ENCODE peak calls at places on chromosomes 13 and 19, in seven cellular contexts. V, G, A, C, Q, X and I are unnamed samples.

GRCh38 chr13:32408999-32409313 is 19.0 kb downstream of the N4BP2L1 start:
- DNase-seq in V (no peak), G (no peak), A (no peak), C (no peak), Q (no peak), X (no peak), I (no peak)

GRCh38 chr19:53868091-53868891 is 608 bp downstream of the MYADM start:
- DNase-seq in V (peak), G (peak), A (no peak), C (peak), Q (no peak), X (peak), I (no peak)

GRCh38 chr19:16342002-16342715 is 17.5 kb downstream of the KLF2 start:
- DNase-seq in V (no peak), G (no peak), A (no peak), C (no peak), Q (no peak), X (no peak), I (peak)

GRCh38 chr13:31073859-31074718 is 87.6 kb downstream of the HSPH1 start:
- DNase-seq in V (no peak), G (no peak), A (no peak), C (peak), Q (no peak), X (no peak), I (peak)

GRCh38 chr13:41352935-41353801 is 42.1 kb downstream of the NAA16 start:
- DNase-seq in V (peak), G (peak), A (no peak), C (peak), Q (peak), X (peak), I (peak)

GRCh38 chr19:57613941-57614743 is at the start of gene ZNF134:
- DNase-seq in V (peak), G (peak), A (peak), C (peak), Q (peak), X (peak), I (peak)

GRCh38 chr13:112943309-112944125 is 25.5 kb upstream of the MCF2L start:
- DNase-seq in V (peak), G (no peak), A (no peak), C (peak), Q (no peak), X (no peak), I (no peak)

GRCh38 chr19:31334849-31335624 is 14.2 kb downstream of the TSHZ3 start:
- DNase-seq in V (no peak), G (no peak), A (no peak), C (peak), Q (no peak), X (no peak), I (no peak)

GRCh38 chr19:916645-917322 is 349 bp upstream of the KISS1R start:
- DNase-seq in V (no peak), G (peak), A (no peak), C (no peak), Q (no peak), X (peak), I (no peak)

GRCh38 chr19:41412953-41413352 is 14.2 kb downstream of the B3GNT8 start:
- DNase-seq in V (no peak), G (no peak), A (no peak), C (no peak), Q (no peak), X (no peak), I (no peak)

GRCh38 chr19:41413947-41414346 is 13.2 kb downstream of the B3GNT8 start:
- DNase-seq in V (no peak), G (no peak), A (no peak), C (no peak), Q (no peak), X (no peak), I (no peak)

GRCh38 chr19:41411094-41411493 is 13.5 kb downstream of the BCKDHA start:
- DNase-seq in V (no peak), G (no peak), A (no peak), C (no peak), Q (no peak), X (no peak), I (no peak)

GRCh38 chr19:41410655-41411054 is 13.0 kb downstream of the BCKDHA start:
- DNase-seq in V (no peak), G (no peak), A (no peak), C (no peak), Q (no peak), X (no peak), I (no peak)

DNA sequence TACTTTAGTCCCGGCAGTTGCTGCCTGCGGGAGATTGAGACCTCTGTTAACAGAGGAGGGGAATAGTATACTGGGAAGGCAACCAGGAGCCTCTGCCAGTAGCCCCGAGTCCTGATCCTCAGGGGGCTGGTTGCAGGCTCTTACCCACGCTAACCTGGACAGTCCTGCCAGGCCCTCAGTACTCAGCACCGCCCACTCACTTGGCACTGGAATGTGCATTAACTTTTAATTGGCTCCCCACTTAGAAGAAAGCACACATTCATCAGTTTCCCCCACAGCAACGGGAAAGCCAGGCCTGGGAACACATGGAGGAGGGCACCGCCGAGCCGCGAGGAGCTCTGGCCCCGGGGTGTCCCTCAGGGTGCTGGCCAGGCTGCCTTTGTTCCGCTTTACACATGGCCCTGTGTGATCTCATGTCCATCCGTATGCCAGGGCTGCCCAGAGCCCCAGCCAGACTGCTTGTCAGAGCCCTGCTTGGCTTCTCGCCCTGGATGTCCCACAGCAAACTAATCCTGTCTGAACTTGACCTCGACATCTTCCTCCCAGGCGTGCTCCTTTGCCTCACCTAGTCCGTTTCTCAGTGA is 14.2 kb downstream of the BCKDHA start:
- DNase-seq in V (no peak), G (no peak), A (no peak), C (no peak), Q (no peak), X (no peak), I (no peak)
- TF ChIP-seq CEBPB in V (no peak), G (no peak), A (no peak), C (no peak), Q (no peak), X (no peak), I (no peak)

DNA sequence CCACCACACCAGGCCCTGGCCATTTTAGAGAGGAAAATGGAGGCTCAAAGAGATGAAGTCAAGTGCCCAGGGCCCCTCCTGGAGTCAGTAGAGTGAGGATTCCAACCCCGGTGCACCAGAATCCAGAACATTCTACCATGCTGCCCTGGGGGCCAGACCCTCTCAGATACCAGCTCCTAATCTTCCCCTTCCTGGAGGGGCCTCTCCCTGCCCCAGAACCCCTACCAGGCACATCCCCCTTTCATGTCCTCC is 11.1 kb downstream of the CAPN12 start:
- DNase-seq in V (no peak), G (no peak), A (no peak), C (no peak), Q (no peak), X (no peak), I (no peak)
- TF ChIP-seq CEBPB in V (no peak), G (no peak), A (no peak), C (no peak), Q (no peak), X (no peak), I (no peak)

GRCh38 chr13:59274958-59275727 is 888.6 kb downstream of the DIAPH3 start:
- DNase-seq in V (no peak), G (no peak), A (no peak), C (no peak), Q (no peak), X (no peak), I (peak)
- TF ChIP-seq CEBPB in V (no peak), G (no peak), A (no peak), C (no peak), Q (no peak), X (no peak), I (no peak)

DNA sequence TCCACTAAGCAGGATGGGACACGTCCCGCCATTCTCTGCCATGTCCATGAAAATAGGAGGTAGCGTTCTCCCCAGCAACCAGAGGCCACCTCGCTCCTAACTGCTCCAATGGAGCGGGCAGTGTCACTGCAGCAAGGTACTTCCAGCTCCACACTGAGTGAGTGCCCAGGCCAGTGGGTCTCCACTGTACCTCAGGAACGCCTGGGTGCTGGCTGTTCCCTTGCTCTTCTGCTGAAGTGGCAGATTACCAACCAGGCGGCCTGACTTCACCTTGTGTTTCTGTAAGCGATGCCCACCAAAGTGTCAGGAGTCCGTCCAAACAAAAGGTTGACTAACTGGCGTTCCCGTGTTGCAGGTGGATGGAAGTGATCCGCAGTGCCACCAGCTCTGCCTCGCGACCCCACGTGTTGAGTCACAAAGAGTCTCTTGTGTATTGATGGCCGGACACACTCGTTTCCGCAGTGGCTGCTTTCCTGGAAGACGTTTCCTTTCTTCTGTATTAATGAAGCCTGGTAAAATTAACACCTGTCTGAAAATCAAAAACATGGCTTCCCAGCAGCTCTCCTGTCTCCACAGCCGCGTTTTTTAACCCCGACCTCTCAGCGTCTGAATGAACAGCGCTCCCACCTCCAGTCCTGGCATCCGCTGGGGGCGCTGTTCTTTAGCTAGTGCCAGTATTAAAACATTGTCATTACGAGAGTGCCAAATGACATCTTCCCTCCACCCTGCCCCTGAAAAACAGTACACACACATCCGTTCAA is 128.8 kb downstream of the STK24 start:
- DNase-seq in V (peak), G (no peak), A (no peak), C (no peak), Q (peak), X (peak), I (no peak)
- TF ChIP-seq CEBPB in V (no peak), G (no peak), A (no peak), C (no peak), Q (no peak), X (no peak), I (no peak)

DNA sequence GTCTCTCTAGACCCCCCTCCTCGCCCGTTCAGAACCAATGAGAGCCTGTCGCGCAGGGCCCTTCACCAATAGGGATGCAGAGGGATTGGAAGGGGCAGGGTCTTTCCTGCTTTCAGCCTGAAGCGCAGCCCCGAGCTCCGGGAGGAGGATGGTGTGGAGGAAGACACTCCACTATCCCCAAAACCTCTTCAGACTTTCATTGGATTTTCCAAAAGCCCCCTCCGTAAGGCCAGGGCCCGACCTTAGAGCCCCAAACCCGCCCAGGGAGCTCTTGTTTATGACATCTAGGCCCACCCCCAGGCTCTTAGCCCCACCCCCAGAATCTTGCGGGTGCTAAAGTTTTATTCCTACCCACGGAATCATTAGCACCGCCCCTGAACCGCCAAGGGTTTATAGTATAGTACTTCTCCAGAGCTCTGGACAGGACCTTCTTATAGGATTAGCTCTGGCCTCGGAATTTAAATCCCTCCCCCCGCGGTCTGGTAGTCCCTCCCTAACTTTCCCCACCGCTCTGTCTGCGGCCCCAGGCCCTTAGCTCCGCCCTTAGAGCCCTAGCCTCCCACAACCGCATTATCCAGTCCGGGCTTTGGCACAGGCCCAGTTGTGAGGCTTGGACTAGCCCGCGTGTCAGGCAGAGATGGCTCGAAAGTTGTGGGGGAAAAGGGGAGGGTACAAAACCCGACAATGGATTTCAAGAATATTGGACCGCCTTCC is 6.6 kb upstream of the EML2 start:
- DNase-seq in V (peak), G (peak), A (no peak), C (peak), Q (peak), X (peak), I (peak)
- TF ChIP-seq CEBPB in V (no peak), G (no peak), A (peak), C (no peak), Q (no peak), X (no peak), I (no peak)

DNA sequence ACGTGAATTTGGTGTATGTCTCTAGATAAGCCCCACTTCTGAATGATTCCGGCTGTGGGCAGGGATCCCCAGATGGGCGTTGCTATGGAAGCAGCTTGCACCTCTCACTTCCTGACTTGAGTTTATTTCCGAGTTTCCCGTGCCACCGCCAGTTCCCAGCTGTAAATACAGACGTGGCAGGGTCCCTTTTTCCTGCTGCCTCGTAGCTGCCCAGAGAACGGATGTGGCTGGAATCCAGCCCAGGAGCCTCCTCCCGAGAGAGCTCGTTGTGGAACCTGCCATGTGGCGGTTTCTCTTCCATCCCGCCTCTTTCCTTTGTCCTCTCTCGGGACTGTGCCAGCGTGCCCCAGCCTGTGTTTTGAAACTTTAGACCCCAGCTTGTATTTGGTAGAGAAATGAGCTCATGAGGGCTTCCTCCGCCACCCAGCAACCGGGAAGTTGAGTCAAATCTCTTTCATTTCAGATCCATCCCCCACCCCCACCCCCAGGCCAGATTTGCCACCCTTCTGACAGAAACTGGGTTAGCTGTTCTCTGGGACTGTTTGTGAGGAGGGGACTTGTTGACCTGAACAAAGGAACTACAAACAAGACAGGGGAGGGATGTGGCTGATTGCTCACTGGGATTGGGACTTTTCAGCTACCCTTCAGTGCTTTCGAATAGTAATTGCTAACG is 96.6 kb downstream of the SIPA1L3 start:
- DNase-seq in V (no peak), G (no peak), A (no peak), C (peak), Q (no peak), X (no peak), I (peak)
- TF ChIP-seq CEBPB in V (no peak), G (no peak), A (no peak), C (peak), Q (no peak), X (no peak), I (peak)

GRCh38 chr13:75635621-75636338 is at the start of gene LMO7:
- DNase-seq in V (peak), G (peak), A (no peak), C (peak), Q (no peak), X (peak), I (no peak)
- TF ChIP-seq CEBPB in V (no peak), G (no peak), A (no peak), C (no peak), Q (no peak), X (no peak), I (no peak)

DNA sequence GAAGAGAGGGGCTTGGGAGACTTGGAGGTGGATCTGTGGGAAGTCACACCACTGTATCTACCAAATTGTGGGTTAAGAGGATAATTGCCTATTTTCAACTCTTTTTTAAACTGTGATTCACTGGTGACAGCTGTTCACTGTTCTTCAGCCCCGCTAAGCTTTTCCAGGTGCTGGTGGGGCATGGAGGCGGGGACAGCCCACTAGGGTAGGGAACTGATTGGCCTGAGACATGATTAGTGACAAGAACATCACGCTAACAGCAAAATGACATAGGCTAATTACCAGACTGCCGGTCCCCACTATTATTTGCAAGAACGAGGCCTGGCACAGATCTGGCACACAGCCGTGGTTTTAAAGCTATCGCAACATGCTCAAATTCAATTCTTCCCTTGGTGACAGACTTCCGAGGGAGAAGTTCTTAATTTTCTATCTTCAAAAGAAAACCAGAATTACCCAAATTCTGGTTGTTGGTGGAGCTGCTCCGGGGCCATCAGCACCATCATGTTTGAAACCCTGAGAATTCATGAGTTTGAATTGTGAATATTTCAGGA is 18.0 kb downstream of the DOCK9 start:
- DNase-seq in V (no peak), G (no peak), A (no peak), C (no peak), Q (no peak), X (no peak), I (no peak)
- TF ChIP-seq CEBPB in V (no peak), G (no peak), A (no peak), C (no peak), Q (no peak), X (no peak), I (no peak)

GRCh38 chr19:40594657-40595077 is 6.5 kb upstream of the LTBP4 start:
- DNase-seq in V (peak), G (no peak), A (no peak), C (peak), Q (no peak), X (peak), I (no peak)
- TF ChIP-seq CEBPB in V (no peak), G (no peak), A (no peak), C (no peak), Q (no peak), X (no peak), I (no peak)

DNA sequence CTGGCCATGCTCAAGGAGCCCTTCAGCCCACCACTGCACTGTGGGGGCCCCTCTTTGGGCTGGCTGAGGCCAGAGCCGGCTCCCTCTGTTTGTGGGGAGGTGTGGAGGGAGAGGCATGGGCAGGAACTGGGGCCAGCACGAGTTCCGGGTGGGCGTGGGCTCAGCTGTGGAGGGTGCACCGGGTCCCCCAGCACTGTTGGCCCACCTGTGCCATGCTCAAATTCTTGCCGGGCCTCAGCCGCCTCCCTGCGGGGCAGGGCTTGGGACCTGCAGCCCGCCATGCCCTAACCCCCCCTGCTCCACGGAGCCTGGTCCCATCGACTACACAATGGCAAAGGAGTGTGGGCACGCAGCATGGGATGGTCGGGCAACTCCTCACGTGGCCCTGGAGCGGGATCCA is 38.8 kb upstream of the TNFRSF19 start:
- DNase-seq in V (no peak), G (no peak), A (no peak), C (no peak), Q (no peak), X (no peak), I (no peak)
- TF ChIP-seq CEBPB in V (no peak), G (no peak), A (no peak), C (no peak), Q (no peak), X (no peak), I (no peak)